ENCODE peak calls at places on chromosomes 3 and 15, in seven cellular contexts. D, C, M, Z, A, L and V are unnamed samples. For H3K36me3, the result is how much of the 10 kb centered on the place peaks cover.

GRCh38 chr3:130312374-130312773 is 33.1 kb upstream of the COL6A5 start:
- DNase-seq in D (no peak), C (no peak), M (no peak), Z (no peak), A (no peak), L (no peak), V (no peak)

GRCh38 chr15:85825118-85825517 is 30.4 kb upstream of the KLHL25 start:
- DNase-seq in D (no peak), C (no peak), M (no peak), Z (no peak), A (no peak), L (no peak), V (no peak)

GRCh38 chr3:186990282-186990681 is 60.0 kb downstream of the ST6GAL1 start:
- DNase-seq in D (no peak), C (no peak), M (no peak), Z (no peak), A (no peak), L (no peak), V (no peak)

GRCh38 chr15:62494144-62494543 is 329.1 kb upstream of the C2CD4B start:
- DNase-seq in D (no peak), C (no peak), M (no peak), Z (no peak), A (no peak), L (no peak), V (no peak)

GRCh38 chr3:136465296-136465695 is 215.2 kb downstream of the PCCB start:
- DNase-seq in D (no peak), C (no peak), M (no peak), Z (no peak), A (no peak), L (no peak), V (no peak)

GRCh38 chr3:24688446-24689148 is 193.9 kb upstream of the THRB start:
- DNase-seq in D (peak), C (no peak), M (no peak), Z (no peak), A (no peak), L (no peak), V (no peak)

GRCh38 chr3:58237940-58238681 is 519 bp downstream of the ABHD6 start:
- DNase-seq in D (peak), C (peak), M (peak), Z (peak), A (peak), L (peak), V (peak)

GRCh38 chr3:192409203-192409837 is 318.0 kb downstream of the FGF12 start:
- DNase-seq in D (no peak), C (peak), M (no peak), Z (no peak), A (peak), L (peak), V (peak)

GRCh38 chr3:173403376-173403775 is 5.8 kb downstream of the NLGN1 start:
- DNase-seq in D (no peak), C (no peak), M (no peak), Z (no peak), A (no peak), L (no peak), V (no peak)

GRCh38 chr15:24621630-24622215 is 53.9 kb upstream of the NPAP1 start:
- DNase-seq in D (no peak), C (no peak), M (no peak), Z (no peak), A (no peak), L (no peak), V (no peak)

GRCh38 chr3:196080517-196080841 is 1.4 kb downstream of the TFRC start:
- DNase-seq in D (no peak), C (no peak), M (no peak), Z (no peak), A (no peak), L (no peak), V (no peak)

GRCh38 chr15:93852761-93853160 is 378.6 kb upstream of the MCTP2 start:
- DNase-seq in D (no peak), C (no peak), M (no peak), Z (no peak), A (no peak), L (no peak), V (no peak)
- TF ChIP-seq POLR2A in D (no peak), C (no peak), M (no peak), Z (no peak), A (no peak), L (no peak), V (no peak)

DNA sequence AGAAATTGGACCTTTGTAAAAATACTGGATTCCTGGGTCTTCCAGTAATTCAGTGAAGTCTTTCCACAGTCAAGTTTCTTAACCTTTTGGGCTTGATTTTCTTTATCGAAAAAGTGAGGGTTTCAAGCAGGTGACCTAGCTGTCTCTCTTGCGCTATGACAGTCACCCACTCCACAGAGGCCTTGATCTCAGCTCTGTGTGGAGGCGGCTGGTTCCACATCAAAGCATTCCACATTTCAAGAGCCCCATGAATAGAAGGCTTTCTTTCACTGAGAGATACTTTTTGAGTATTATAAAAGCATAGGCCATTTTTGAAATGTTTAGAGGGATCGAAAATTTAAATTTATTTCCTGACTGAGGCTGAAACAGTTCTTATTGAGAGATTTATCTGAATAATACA is 43.9 kb downstream of the GABRA5 start:
- DNase-seq in D (peak), C (no peak), M (no peak), Z (no peak), A (no peak), L (no peak), V (no peak)
- H3K27ac ChIP-seq in D (no peak), C (no peak), M (no peak), Z (no peak), A (no peak), L (no peak), V (no peak)

GRCh38 chr3:12832350-12833225 is 8.8 kb downstream of the RPL32 start:
- DNase-seq in D (no peak), C (no peak), M (no peak), Z (no peak), A (no peak), L (no peak), V (no peak)

GRCh38 chr3:12833226-12834161 is 7.9 kb downstream of the RPL32 start:
- DNase-seq in D (no peak), C (no peak), M (no peak), Z (no peak), A (no peak), L (no peak), V (no peak)

GRCh38 chr3:12829886-12830784 is 11.2 kb downstream of the RPL32 start:
- DNase-seq in D (no peak), C (no peak), M (no peak), Z (no peak), A (no peak), L (no peak), V (no peak)

GRCh38 chr3:12830785-12831581 is 10.4 kb downstream of the RPL32 start:
- DNase-seq in D (no peak), C (no peak), M (no peak), Z (no peak), A (no peak), L (no peak), V (no peak)

GRCh38 chr3:12831582-12831866 is 9.8 kb downstream of the RPL32 start:
- DNase-seq in D (no peak), C (no peak), M (no peak), Z (no peak), A (no peak), L (no peak), V (no peak)
- H3K36me3 ChIP-seq in D (under half), C (under half), M (under half), Z (half or more), A (half or more), L (under half), V (half or more)

GRCh38 chr3:105869531-105869833 is 670 bp upstream of the CBLB start:
- DNase-seq in D (no peak), C (no peak), M (no peak), Z (no peak), A (no peak), L (no peak), V (no peak)
- TF ChIP-seq POLR2A in D (no peak), C (no peak), M (peak), Z (peak), A (no peak), L (no peak), V (no peak)

GRCh38 chr15:38164507-38164906 is 88.1 kb upstream of the SPRED1 start:
- DNase-seq in D (no peak), C (no peak), M (no peak), Z (no peak), A (no peak), L (no peak), V (no peak)
- H3K27ac ChIP-seq in D (no peak), C (no peak), M (no peak), Z (no peak), A (no peak), L (no peak), V (no peak)

DNA sequence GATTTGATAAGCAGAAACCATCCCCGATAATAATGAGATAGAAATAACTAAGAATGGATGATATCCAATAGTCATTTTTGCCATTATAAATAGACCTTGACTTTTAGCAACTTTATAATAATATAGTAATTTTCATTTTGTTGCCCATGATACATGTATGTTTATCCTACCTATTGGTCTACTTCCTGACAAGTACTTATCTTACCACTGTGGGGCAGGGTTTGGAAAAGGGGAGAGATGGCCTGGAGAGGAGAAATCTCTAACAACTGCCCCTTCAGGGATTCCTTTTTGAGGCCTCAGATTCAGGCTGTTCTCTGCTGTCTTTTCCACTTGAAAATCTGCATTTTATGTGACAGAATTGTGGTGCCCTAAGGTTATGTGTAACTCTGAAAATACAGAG is 42.2 kb downstream of the FAM98B start:
- DNase-seq in D (no peak), C (no peak), M (no peak), Z (no peak), A (no peak), L (no peak), V (no peak)
- H3K36me3 ChIP-seq in D (under half), C (under half), M (under half), Z (under half), A (under half), L (under half), V (under half)

GRCh38 chr15:34348735-34349300 is 5.7 kb downstream of the NUTM1 start:
- DNase-seq in D (no peak), C (no peak), M (no peak), Z (no peak), A (no peak), L (no peak), V (no peak)

GRCh38 chr15:34353627-34354026 is 10.5 kb downstream of the NUTM1 start:
- DNase-seq in D (no peak), C (no peak), M (no peak), Z (no peak), A (no peak), L (no peak), V (no peak)

GRCh38 chr15:34342737-34343575 is at the start of the genes NOP10 and NUTM1:
- DNase-seq in D (peak), C (peak), M (peak), Z (peak), A (peak), L (peak), V (peak)

GRCh38 chr15:34349769-34350168 is 6.7 kb downstream of the NUTM1 start:
- DNase-seq in D (no peak), C (no peak), M (no peak), Z (no peak), A (no peak), L (no peak), V (no peak)

GRCh38 chr15:34347951-34348638 is 5.0 kb downstream of the NUTM1 start:
- DNase-seq in D (no peak), C (no peak), M (no peak), Z (no peak), A (no peak), L (no peak), V (no peak)
- TF ChIP-seq POLR2A in D (no peak), C (no peak), M (no peak), Z (no peak), A (no peak), L (no peak), V (no peak)

GRCh38 chr3:183313764-183314163 is 60.7 kb downstream of the B3GNT5 start:
- DNase-seq in D (no peak), C (no peak), M (no peak), Z (no peak), A (no peak), L (no peak), V (no peak)

GRCh38 chr3:183315739-183316138 is 62.7 kb downstream of the B3GNT5 start:
- DNase-seq in D (no peak), C (no peak), M (no peak), Z (no peak), A (no peak), L (no peak), V (no peak)

GRCh38 chr3:183317271-183317670 is 64.2 kb downstream of the B3GNT5 start:
- DNase-seq in D (no peak), C (no peak), M (no peak), Z (no peak), A (no peak), L (no peak), V (no peak)

GRCh38 chr3:183318846-183319770 is 66.1 kb downstream of the B3GNT5 start:
- DNase-seq in D (no peak), C (no peak), M (no peak), Z (no peak), A (no peak), L (no peak), V (no peak)

DNA sequence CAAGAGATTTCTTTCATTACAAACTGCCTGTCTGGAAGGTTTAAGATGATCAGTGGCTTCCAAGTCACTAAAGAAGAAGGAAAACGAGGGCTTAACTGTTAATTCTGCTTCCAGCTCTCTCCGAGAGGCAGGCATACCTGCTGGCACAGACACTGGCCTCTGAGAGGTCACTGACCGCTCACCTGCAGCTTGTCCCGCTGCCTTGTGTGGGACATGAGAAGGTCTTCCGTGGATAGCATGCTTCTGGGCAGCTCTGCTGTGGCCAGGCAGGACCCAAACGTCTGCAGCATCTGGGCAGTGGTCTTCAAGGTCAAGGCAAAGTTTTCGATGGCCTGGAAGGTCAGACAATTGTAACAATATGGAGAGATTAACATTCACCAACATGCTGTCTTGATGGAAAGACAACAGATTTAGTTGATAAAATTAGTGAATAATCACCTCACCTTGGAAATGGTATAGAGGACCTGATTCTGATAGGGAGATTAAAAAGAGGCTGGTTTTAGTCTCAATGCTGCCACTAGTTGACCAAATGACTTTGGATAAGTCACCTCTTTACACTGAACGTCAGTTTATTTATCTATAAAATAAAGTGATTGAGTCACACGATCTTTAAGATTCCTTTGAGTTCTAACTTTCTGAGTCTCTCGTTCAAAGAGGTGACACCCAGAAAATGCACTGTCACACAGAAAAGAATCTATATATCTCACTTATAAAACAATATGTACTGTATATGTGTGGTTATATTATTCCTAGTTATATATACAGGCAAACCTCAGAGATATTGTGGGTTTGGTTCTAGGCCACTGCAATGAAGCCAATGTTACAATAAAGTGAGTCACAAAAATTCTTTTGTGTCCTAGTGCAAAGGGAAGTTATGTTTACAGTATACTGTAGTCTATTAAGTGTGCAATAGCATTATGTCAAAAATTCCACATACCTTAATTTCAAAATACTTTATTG is 65.1 kb downstream of the B3GNT5 start:
- DNase-seq in D (no peak), C (no peak), M (no peak), Z (no peak), A (no peak), L (no peak), V (no peak)
- H3K27ac ChIP-seq in D (no peak), C (no peak), M (no peak), Z (no peak), A (no peak), L (no peak), V (no peak)